ENCODE peak calls at places on chromosomes 16 and 17, in eight cellular contexts. One of them, this sample, is unnamed.

GRCh38 chr17:34163681-34164080 is 91.4 kb upstream of the CCL2 start:
- DNase-seq in prostate gland: no peak
- DNase-seq in transverse colon: no peak
- DNase-seq in heart left ventricle: peak
- DNase-seq in esophagus squamous epithelium: no peak
- DNase-seq in fibroblast of lung: peak
- DNase-seq in OCI-LY7: no peak
- DNase-seq in spleen: no peak
- DNase-seq in this sample: no peak

GRCh38 chr17:80942360-80943345 is 49.0 kb upstream of the CHMP6 start:
- DNase-seq in heart left ventricle: peak
- DNase-seq in spleen: peak
- DNase-seq in transverse colon: peak
- DNase-seq in fibroblast of lung: peak
- DNase-seq in prostate gland: peak
- DNase-seq in esophagus squamous epithelium: peak
- DNase-seq in OCI-LY7: no peak
- DNase-seq in this sample: no peak

GRCh38 chr16:74034862-74035261 is 261.8 kb upstream of the PSMD7 start:
- DNase-seq in spleen: no peak
- DNase-seq in transverse colon: peak
- DNase-seq in heart left ventricle: no peak
- DNase-seq in fibroblast of lung: peak
- DNase-seq in esophagus squamous epithelium: no peak
- DNase-seq in prostate gland: no peak
- DNase-seq in OCI-LY7: peak
- DNase-seq in this sample: no peak

GRCh38 chr16:29820730-29821662 is 734 bp downstream of the MVP start:
- DNase-seq in esophagus squamous epithelium: no peak
- DNase-seq in OCI-LY7: no peak
- DNase-seq in prostate gland: peak
- DNase-seq in fibroblast of lung: no peak
- DNase-seq in transverse colon: peak
- DNase-seq in heart left ventricle: peak
- DNase-seq in spleen: peak
- DNase-seq in this sample: peak

GRCh38 chr17:32689348-32689747 is 187.6 kb downstream of the MYO1D start:
- DNase-seq in transverse colon: no peak
- DNase-seq in esophagus squamous epithelium: no peak
- DNase-seq in fibroblast of lung: peak
- DNase-seq in spleen: no peak
- DNase-seq in OCI-LY7: no peak
- DNase-seq in prostate gland: no peak
- DNase-seq in heart left ventricle: no peak
- DNase-seq in this sample: no peak

GRCh38 chr16:10878644-10879498 is 1.9 kb downstream of the CIITA start:
- DNase-seq in prostate gland: no peak
- DNase-seq in esophagus squamous epithelium: no peak
- DNase-seq in transverse colon: peak
- DNase-seq in OCI-LY7: peak
- DNase-seq in fibroblast of lung: peak
- DNase-seq in spleen: peak
- DNase-seq in heart left ventricle: peak
- DNase-seq in this sample: peak

GRCh38 chr17:51166987-51167931 is 1.0 kb downstream of the NME2 start:
- DNase-seq in spleen: peak
- DNase-seq in heart left ventricle: peak
- DNase-seq in OCI-LY7: peak
- DNase-seq in transverse colon: peak
- DNase-seq in prostate gland: peak
- DNase-seq in esophagus squamous epithelium: no peak
- DNase-seq in fibroblast of lung: peak
- DNase-seq in this sample: peak

GRCh38 chr17:35088911-35089845 is 25.7 kb upstream of the RFFL start:
- DNase-seq in fibroblast of lung: peak
- DNase-seq in transverse colon: peak
- DNase-seq in prostate gland: peak
- DNase-seq in esophagus squamous epithelium: peak
- DNase-seq in spleen: peak
- DNase-seq in OCI-LY7: peak
- DNase-seq in heart left ventricle: peak
- DNase-seq in this sample: peak

GRCh38 chr16:84042879-84043485 is 387 bp upstream of the SLC38A8 start:
- DNase-seq in spleen: peak
- DNase-seq in prostate gland: no peak
- DNase-seq in heart left ventricle: no peak
- DNase-seq in OCI-LY7: no peak
- DNase-seq in fibroblast of lung: no peak
- DNase-seq in transverse colon: no peak
- DNase-seq in esophagus squamous epithelium: no peak
- DNase-seq in this sample: no peak

GRCh38 chr16:78576941-78577340 is 477.5 kb downstream of the WWOX start:
- DNase-seq in spleen: no peak
- DNase-seq in esophagus squamous epithelium: no peak
- DNase-seq in heart left ventricle: no peak
- DNase-seq in OCI-LY7: no peak
- DNase-seq in prostate gland: no peak
- DNase-seq in fibroblast of lung: peak
- DNase-seq in transverse colon: no peak
- DNase-seq in this sample: no peak

GRCh38 chr16:83973077-83973476 is 5.0 kb downstream of the NECAB2 start:
- DNase-seq in spleen: no peak
- DNase-seq in OCI-LY7: no peak
- DNase-seq in esophagus squamous epithelium: no peak
- DNase-seq in fibroblast of lung: no peak
- DNase-seq in heart left ventricle: no peak
- DNase-seq in transverse colon: no peak
- DNase-seq in prostate gland: no peak
- DNase-seq in this sample: no peak

GRCh38 chr16:4345439-4346204 is 5.5 kb downstream of the PAM16 start:
- DNase-seq in fibroblast of lung: no peak
- DNase-seq in OCI-LY7: no peak
- DNase-seq in transverse colon: no peak
- DNase-seq in spleen: peak
- DNase-seq in prostate gland: no peak
- DNase-seq in esophagus squamous epithelium: no peak
- DNase-seq in heart left ventricle: no peak
- DNase-seq in this sample: no peak

GRCh38 chr16:6111390-6111789 is 1013.8 kb upstream of the EEF2KMT start:
- DNase-seq in heart left ventricle: no peak
- DNase-seq in esophagus squamous epithelium: no peak
- DNase-seq in spleen: no peak
- DNase-seq in transverse colon: no peak
- DNase-seq in fibroblast of lung: peak
- DNase-seq in OCI-LY7: no peak
- DNase-seq in prostate gland: no peak
- DNase-seq in this sample: no peak

GRCh38 chr16:75559564-75560372 is 3.7 kb upstream of the TMEM231 start:
- DNase-seq in spleen: no peak
- DNase-seq in heart left ventricle: peak
- DNase-seq in OCI-LY7: no peak
- DNase-seq in esophagus squamous epithelium: no peak
- DNase-seq in transverse colon: no peak
- DNase-seq in prostate gland: no peak
- DNase-seq in fibroblast of lung: peak
- DNase-seq in this sample: no peak

GRCh38 chr17:66952031-66952524 is 12.4 kb upstream of the CACNG4 start:
- DNase-seq in spleen: no peak
- DNase-seq in fibroblast of lung: peak
- DNase-seq in OCI-LY7: no peak
- DNase-seq in prostate gland: peak
- DNase-seq in heart left ventricle: no peak
- DNase-seq in esophagus squamous epithelium: no peak
- DNase-seq in transverse colon: peak
- DNase-seq in this sample: no peak

GRCh38 chr17:62601438-62601837 is 26.0 kb upstream of the MRC2 start:
- DNase-seq in prostate gland: no peak
- DNase-seq in spleen: no peak
- DNase-seq in heart left ventricle: no peak
- DNase-seq in transverse colon: no peak
- DNase-seq in fibroblast of lung: no peak
- DNase-seq in esophagus squamous epithelium: no peak
- DNase-seq in OCI-LY7: no peak
- DNase-seq in this sample: no peak
- TF ChIP-seq CTCF in prostate gland: no peak
- TF ChIP-seq CTCF in spleen: no peak
- TF ChIP-seq CTCF in heart left ventricle: no peak
- TF ChIP-seq CTCF in transverse colon: no peak
- TF ChIP-seq CTCF in fibroblast of lung: no peak
- TF ChIP-seq CTCF in esophagus squamous epithelium: no peak
- TF ChIP-seq CTCF in OCI-LY7: no peak
- TF ChIP-seq CTCF in this sample: no peak

GRCh38 chr16:89057738-89058137 is 35.9 kb upstream of the ACSF3 start:
- DNase-seq in OCI-LY7: no peak
- DNase-seq in esophagus squamous epithelium: no peak
- DNase-seq in fibroblast of lung: no peak
- DNase-seq in spleen: no peak
- DNase-seq in heart left ventricle: no peak
- DNase-seq in transverse colon: no peak
- DNase-seq in prostate gland: no peak
- DNase-seq in this sample: no peak

GRCh38 chr16:89056592-89056991 is 37.1 kb upstream of the ACSF3 start:
- DNase-seq in OCI-LY7: no peak
- DNase-seq in heart left ventricle: no peak
- DNase-seq in fibroblast of lung: no peak
- DNase-seq in transverse colon: no peak
- DNase-seq in prostate gland: no peak
- DNase-seq in spleen: no peak
- DNase-seq in esophagus squamous epithelium: no peak
- DNase-seq in this sample: no peak

GRCh38 chr16:89061086-89061485 is 32.6 kb upstream of the ACSF3 start:
- DNase-seq in heart left ventricle: no peak
- DNase-seq in transverse colon: no peak
- DNase-seq in spleen: no peak
- DNase-seq in esophagus squamous epithelium: no peak
- DNase-seq in OCI-LY7: no peak
- DNase-seq in fibroblast of lung: no peak
- DNase-seq in prostate gland: no peak
- DNase-seq in this sample: no peak

GRCh38 chr16:89060207-89060794 is 33.4 kb upstream of the ACSF3 start:
- DNase-seq in prostate gland: no peak
- DNase-seq in OCI-LY7: peak
- DNase-seq in transverse colon: no peak
- DNase-seq in fibroblast of lung: no peak
- DNase-seq in heart left ventricle: no peak
- DNase-seq in esophagus squamous epithelium: no peak
- DNase-seq in spleen: no peak
- DNase-seq in this sample: peak

GRCh38 chr16:89058812-89059211 is 34.8 kb upstream of the ACSF3 start:
- DNase-seq in fibroblast of lung: no peak
- DNase-seq in prostate gland: no peak
- DNase-seq in esophagus squamous epithelium: no peak
- DNase-seq in spleen: no peak
- DNase-seq in heart left ventricle: no peak
- DNase-seq in OCI-LY7: no peak
- DNase-seq in transverse colon: no peak
- DNase-seq in this sample: no peak
- TF ChIP-seq CTCF in fibroblast of lung: no peak
- TF ChIP-seq CTCF in prostate gland: no peak
- TF ChIP-seq CTCF in esophagus squamous epithelium: no peak
- TF ChIP-seq CTCF in spleen: no peak
- TF ChIP-seq CTCF in heart left ventricle: no peak
- TF ChIP-seq CTCF in OCI-LY7: no peak
- TF ChIP-seq CTCF in transverse colon: no peak
- TF ChIP-seq CTCF in this sample: no peak

DNA sequence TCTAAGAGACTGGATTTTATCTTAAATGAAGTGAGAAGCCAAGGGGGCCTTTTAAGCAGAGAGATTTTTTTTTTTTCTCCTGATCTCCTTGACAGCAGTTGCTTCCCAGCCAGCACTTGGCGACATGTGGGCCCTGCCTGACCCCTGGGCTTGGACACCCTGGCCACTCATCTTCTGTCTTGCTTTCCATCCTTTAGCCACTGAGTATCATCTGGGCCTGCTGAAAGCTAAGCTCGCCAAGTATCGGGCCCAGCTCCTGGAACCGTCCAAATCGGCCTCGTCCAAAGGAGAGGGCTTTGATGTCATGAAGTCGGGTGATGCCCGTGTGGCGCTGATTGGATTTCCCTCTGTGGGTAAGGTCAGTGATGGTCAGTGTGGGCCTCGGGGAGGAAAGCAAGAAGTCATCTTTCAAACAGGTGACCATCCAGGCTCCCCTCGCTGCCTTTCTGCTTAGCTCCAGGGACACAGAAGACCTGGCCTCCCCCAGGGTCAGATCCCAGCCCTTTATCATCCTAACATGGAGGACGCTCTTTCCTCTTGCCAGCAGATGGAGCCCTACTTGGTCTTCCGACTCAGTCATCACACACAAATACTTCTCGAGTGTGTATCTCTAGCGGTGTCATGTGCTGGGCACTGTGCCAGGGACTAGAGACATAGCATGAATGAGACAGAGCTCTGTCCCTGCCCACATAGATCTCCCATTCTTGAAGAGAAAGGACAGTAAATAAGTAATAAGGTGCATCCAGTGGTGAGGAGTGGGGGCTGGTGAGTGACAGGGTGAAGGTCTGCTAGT is 6.1 kb downstream of the DRG2 start:
- DNase-seq in heart left ventricle: peak
- DNase-seq in fibroblast of lung: peak
- DNase-seq in esophagus squamous epithelium: no peak
- DNase-seq in prostate gland: peak
- DNase-seq in transverse colon: no peak
- DNase-seq in spleen: no peak
- DNase-seq in OCI-LY7: peak
- DNase-seq in this sample: no peak
- TF ChIP-seq CTCF in heart left ventricle: no peak
- TF ChIP-seq CTCF in fibroblast of lung: peak
- TF ChIP-seq CTCF in esophagus squamous epithelium: no peak
- TF ChIP-seq CTCF in prostate gland: no peak
- TF ChIP-seq CTCF in transverse colon: no peak
- TF ChIP-seq CTCF in spleen: no peak
- TF ChIP-seq CTCF in OCI-LY7: peak
- TF ChIP-seq CTCF in this sample: peak

DNA sequence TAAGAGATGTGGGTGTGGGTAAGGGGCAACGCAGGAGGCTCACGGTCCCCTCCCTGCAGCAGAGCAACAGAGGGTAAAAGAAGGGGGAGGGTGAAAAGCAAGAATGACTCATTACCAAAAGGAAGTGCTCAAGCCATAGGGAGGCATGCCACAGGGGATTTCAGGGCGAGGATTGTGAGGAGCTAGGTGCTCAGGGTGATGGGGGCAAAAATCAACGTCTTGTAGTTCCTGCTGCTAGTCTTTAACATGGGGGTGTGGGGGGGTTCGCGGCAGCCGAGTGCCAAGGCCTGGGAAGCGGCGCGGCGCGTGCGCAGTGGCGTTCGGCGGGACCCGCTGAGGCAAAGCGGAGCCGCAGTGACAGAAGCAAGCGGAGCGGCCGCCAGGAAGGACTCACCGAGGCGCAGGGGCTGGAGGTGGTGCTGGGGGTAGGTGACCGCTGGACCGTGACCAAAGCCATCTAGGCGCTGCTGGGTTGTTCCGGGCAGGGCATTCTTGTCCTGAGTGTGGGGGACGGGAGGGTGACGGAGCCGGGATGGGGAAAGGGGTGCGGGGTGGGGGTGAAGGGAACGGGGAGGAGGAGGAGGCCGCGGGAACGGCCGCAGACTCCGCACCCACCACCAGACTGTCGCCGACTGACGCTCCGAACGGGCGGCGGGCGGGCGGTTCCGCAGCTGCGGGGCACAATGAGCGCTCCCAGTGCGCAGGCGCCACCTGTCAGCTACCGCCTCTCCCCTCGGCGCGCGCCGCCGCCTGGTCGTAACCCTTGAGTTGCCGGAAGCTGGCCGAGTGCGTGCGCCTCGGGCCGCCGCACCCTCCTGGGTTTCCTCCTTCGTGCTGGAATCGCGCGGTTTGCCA is at the start of gene SSH2:
- DNase-seq in spleen: peak
- DNase-seq in esophagus squamous epithelium: peak
- DNase-seq in OCI-LY7: peak
- DNase-seq in fibroblast of lung: peak
- DNase-seq in transverse colon: peak
- DNase-seq in prostate gland: peak
- DNase-seq in heart left ventricle: peak
- DNase-seq in this sample: peak
- TF ChIP-seq CTCF in spleen: no peak
- TF ChIP-seq CTCF in esophagus squamous epithelium: no peak
- TF ChIP-seq CTCF in OCI-LY7: no peak
- TF ChIP-seq CTCF in fibroblast of lung: no peak
- TF ChIP-seq CTCF in transverse colon: no peak
- TF ChIP-seq CTCF in prostate gland: peak
- TF ChIP-seq CTCF in heart left ventricle: peak
- TF ChIP-seq CTCF in this sample: no peak